ENCODE peak calls at places on chromosomes 5 and 9, in eight cellular contexts. G is EH; Z is M059J; Y is T-helper 22 cell; U is endothelial cell of umbilical vein; D is Calu3; X is activated CD4-positive, alpha-beta T cell treated with anti-CD3 and anti-CD28 coated beads for 4 hours; N is EL. V is an unnamed sample.

GRCh38 chr5:78527054-78527884 is 121.3 kb downstream of the LHFPL2 start:
- DNase-seq in Z (peak; percentile 98), Y (no peak), X (no peak), U (peak; percentile 99), N (peak; percentile 87), G (peak; percentile 97), D (no peak), V (peak; percentile 95)

GRCh38 chr9:98182069-98182820 is 10.2 kb downstream of the CORO2A start:
- DNase-seq in Y (no peak), D (no peak), G (peak; percentile 14), X (no peak), U (no peak), Z (no peak), N (no peak), V (no peak)

GRCh38 chr9:2263665-2264064 is 248.5 kb downstream of the SMARCA2 start:
- DNase-seq in Y (no peak), X (no peak), N (no peak), G (no peak), Z (no peak), D (no peak), U (no peak), V (no peak)

GRCh38 chr9:127897194-127897692 is 2.2 kb downstream of the ST6GALNAC6 start:
- DNase-seq in D (no peak), N (peak; percentile 65), X (no peak), Y (no peak), G (peak; percentile 78), U (peak; percentile 83), Z (no peak), V (peak; percentile 53)

GRCh38 chr5:154648229-154648628 is 106.9 kb upstream of the LARP1 start:
- DNase-seq in D (no peak), N (no peak), G (no peak), Y (no peak), X (no peak), U (no peak), Z (no peak), V (no peak)

GRCh38 chr9:101326501-101326900 is 58.3 kb downstream of the BAAT start:
- DNase-seq in G (no peak), Y (no peak), N (no peak), X (no peak), D (no peak), U (no peak), Z (no peak), V (no peak)

GRCh38 chr9:137216188-137216965 is 5.7 kb downstream of the RNF208 start:
- DNase-seq in N (no peak), G (no peak), D (no peak), Z (no peak), X (no peak), U (no peak), Y (no peak), V (no peak)

GRCh38 chr9:133987946-133988665 is 4.0 kb downstream of the VAV2 start:
- DNase-seq in Y (no peak), Z (no peak), G (no peak), U (no peak), X (no peak), D (no peak), N (no peak), V (no peak)

GRCh38 chr5:96994493-96994892 is 58.6 kb downstream of the LNPEP start:
- DNase-seq in U (no peak), Y (no peak), Z (no peak), D (no peak), X (no peak), G (no peak), N (no peak), V (no peak)

GRCh38 chr9:104028827-104029226 is 65.3 kb upstream of the SMC2 start:
- DNase-seq in Y (no peak), Z (no peak), X (no peak), G (no peak), U (no peak), N (no peak), D (no peak), V (no peak)

V was measured in HCEC 1CT.